ENCODE peak calls at places on chromosomes 6 and 20, in six cellular contexts. One of them, this sample, is unnamed.

GRCh38 chr6:12150812-12151432 is 138.8 kb downstream of the HIVEP1 start:
- DNase-seq in putamen: peak
- DNase-seq in Calu3: peak
- DNase-seq in GOT3: no peak
- DNase-seq in AG10803: no peak
- DNase-seq in NCI-H460: peak
- DNase-seq in this sample: peak

GRCh38 chr20:38426006-38426405 is 9.1 kb downstream of the SNHG17 start:
- DNase-seq in putamen: no peak
- DNase-seq in Calu3: no peak
- DNase-seq in GOT3: peak
- DNase-seq in AG10803: peak
- DNase-seq in NCI-H460: no peak
- DNase-seq in this sample: no peak

GRCh38 chr20:45128066-45128465 is 3.8 kb upstream of the WFDC12 start:
- DNase-seq in putamen: no peak
- DNase-seq in Calu3: no peak
- DNase-seq in GOT3: no peak
- DNase-seq in AG10803: no peak
- DNase-seq in NCI-H460: no peak
- DNase-seq in this sample: no peak

GRCh38 chr6:29071831-29072723 is 15.0 kb downstream of the OR2B3 start:
- DNase-seq in putamen: no peak
- DNase-seq in Calu3: peak
- DNase-seq in GOT3: no peak
- DNase-seq in AG10803: peak
- DNase-seq in NCI-H460: peak
- DNase-seq in this sample: no peak

GRCh38 chr6:49570474-49571079 is 20.1 kb downstream of the C6orf141 start:
- DNase-seq in putamen: no peak
- DNase-seq in Calu3: no peak
- DNase-seq in GOT3: no peak
- DNase-seq in AG10803: no peak
- DNase-seq in NCI-H460: no peak
- DNase-seq in this sample: no peak

GRCh38 chr20:5221078-5221430 is 94.2 kb downstream of the CDS2 start:
- DNase-seq in putamen: no peak
- DNase-seq in Calu3: no peak
- DNase-seq in GOT3: no peak
- DNase-seq in AG10803: no peak
- DNase-seq in NCI-H460: no peak
- DNase-seq in this sample: no peak

GRCh38 chr6:14031516-14031915 is 86.1 kb upstream of the CD83 start:
- DNase-seq in putamen: no peak
- DNase-seq in Calu3: no peak
- DNase-seq in GOT3: no peak
- DNase-seq in AG10803: peak
- DNase-seq in NCI-H460: no peak
- DNase-seq in this sample: no peak

GRCh38 chr6:53728570-53729194 is 63.1 kb upstream of the KLHL31 start:
- DNase-seq in putamen: peak
- DNase-seq in Calu3: peak
- DNase-seq in GOT3: no peak
- DNase-seq in AG10803: peak
- DNase-seq in NCI-H460: peak
- DNase-seq in this sample: peak

GRCh38 chr20:45097485-45098095 is 3.3 kb downstream of the KCNS1 start:
- DNase-seq in putamen: no peak
- DNase-seq in Calu3: no peak
- DNase-seq in GOT3: no peak
- DNase-seq in AG10803: peak
- DNase-seq in NCI-H460: no peak
- DNase-seq in this sample: no peak

GRCh38 chr6:13762648-13763441 is 51.2 kb upstream of the RANBP9 start:
- DNase-seq in putamen: peak
- DNase-seq in Calu3: no peak
- DNase-seq in GOT3: no peak
- DNase-seq in AG10803: peak
- DNase-seq in NCI-H460: no peak
- DNase-seq in this sample: peak